ENCODE peak calls at places on chromosomes 7 and 10, in five cellular contexts. T is left cardiac atrium; I is NCI-H1092 treated with DMSO at 0.1 percent for 48 hours; F is activated naive CD4-positive, alpha-beta T cell treated with anti-CD3 and anti-CD28 coated beads, Interleukin-2, amount 50 U/mL, for 16 hours; M is stimulated activated naive CD4-positive, alpha-beta T cell. Z is an unnamed sample.

GRCh38 chr7:15459018-15459621 is 102.7 kb downstream of the AGMO start:
- DNase-seq in T (no peak), I (peak; percentile 42), F (no peak), M (no peak), Z (no peak)

GRCh38 chr10:132630666-132631347 is 93.2 kb downstream of the INPP5A start:
- DNase-seq in T (peak; percentile 88), I (no peak), F (no peak), M (no peak), Z (peak; percentile 84)

GRCh38 chr10:35425596-35425995 is 89.3 kb downstream of the CCNY start:
- DNase-seq in T (no peak), I (no peak), F (no peak), M (no peak), Z (no peak)

GRCh38 chr7:516216-516605 is 3.4 kb downstream of the PDGFA start:
- DNase-seq in T (no peak), I (no peak), F (no peak), M (no peak), Z (no peak)

GRCh38 chr10:72068901-72069446 is 19.4 kb downstream of the SPOCK2 start:
- DNase-seq in T (no peak), I (no peak), F (no peak), M (no peak), Z (no peak)

GRCh38 chr10:31675726-31676125 is 252.9 kb downstream of the ARHGAP12 start:
- DNase-seq in T (no peak), I (no peak), F (no peak), M (no peak), Z (no peak)

GRCh38 chr7:147525295-147525694 is 1065.3 kb upstream of the C7orf33 start:
- DNase-seq in T (no peak), I (no peak), F (no peak), M (no peak), Z (no peak)

GRCh38 chr10:132392811-132393694 is 3.9 kb upstream of the PWWP2B start:
- DNase-seq in T (peak; percentile 20), I (no peak), F (no peak), M (no peak), Z (peak; percentile 7)

GRCh38 chr7:144834516-144835165 is 1.2 kb downstream of the TPK1 start:
- DNase-seq in T (peak; percentile 32), I (no peak), F (peak; percentile 29), M (peak; percentile 19), Z (no peak)

GRCh38 chr7:27117687-27118491 is 12.7 kb downstream of the HOXA4 start:
- DNase-seq in T (no peak), I (no peak), F (no peak), M (no peak), Z (no peak)

GRCh38 chr10:43854042-43854441 is 205.4 kb upstream of the ZNF32 start:
- DNase-seq in T (no peak), I (no peak), F (no peak), M (no peak), Z (no peak)

GRCh38 chr10:75405201-75406143 is 3.9 kb upstream of the ZNF503 start:
- DNase-seq in T (no peak), I (no peak), F (no peak), M (no peak), Z (no peak)

GRCh38 chr10:121043124-121043849 is 192.1 kb downstream of the WDR11 start:
- DNase-seq in T (no peak), I (no peak), F (no peak), M (no peak), Z (no peak)

GRCh38 chr7:46990761-46991160 is 591.1 kb downstream of the TNS3 start:
- DNase-seq in T (no peak), I (no peak), F (no peak), M (no peak), Z (no peak)

GRCh38 chr7:90626011-90626410 is 29.9 kb downstream of the CDK14 start:
- DNase-seq in T (no peak), I (no peak), F (no peak), M (no peak), Z (no peak)

GRCh38 chr7:155358066-155358947 is 60.6 kb downstream of the INSIG1 start:
- DNase-seq in T (no peak), I (no peak), F (no peak), M (no peak), Z (no peak)

GRCh38 chr7:152177696-152178404 is 152.4 kb downstream of the GALNT11 start:
- DNase-seq in T (no peak), I (no peak), F (no peak), M (no peak), Z (no peak)

GRCh38 chr10:32357056-32357735 is 10.2 kb upstream of the EPC1 start:
- DNase-seq in T (no peak), I (no peak), F (no peak), M (no peak), Z (no peak)

GRCh38 chr10:80555415-80555814 is 17.7 kb downstream of the SH2D4B start:
- DNase-seq in T (no peak), I (no peak), F (no peak), M (no peak), Z (no peak)

GRCh38 chr10:82492647-82493046 is 617.7 kb downstream of the NRG3 start:
- DNase-seq in T (no peak), I (no peak), F (no peak), M (no peak), Z (no peak)

Z was measured in left ventricle myocardium inferior.